ENCODE peak calls at places on chromosomes 16 and 17, in six cellular contexts. One of them, this sample, is unnamed.

GRCh38 chr16:27408012-27408601 is 6.1 kb downstream of the IL21R start:
- DNase-seq in GM12865: peak; percentile 71
- DNase-seq in ovary: no peak
- DNase-seq in IMR-90: peak; percentile 65
- DNase-seq in dorsolateral prefrontal cortex: no peak
- DNase-seq in astrocyte of the cerebellum: no peak
- DNase-seq in this sample: no peak

GRCh38 chr17:74922172-74922571 is 883 bp downstream of the USH1G start:
- DNase-seq in astrocyte of the cerebellum: no peak
- DNase-seq in IMR-90: no peak
- DNase-seq in ovary: no peak
- DNase-seq in dorsolateral prefrontal cortex: no peak
- DNase-seq in GM12865: no peak
- DNase-seq in this sample: no peak

GRCh38 chr16:22206847-22207714 is 1.0 kb downstream of the EEF2K start:
- DNase-seq in GM12865: peak; percentile 75
- DNase-seq in IMR-90: peak; percentile 57
- DNase-seq in ovary: peak; percentile 67
- DNase-seq in astrocyte of the cerebellum: peak; percentile 53
- DNase-seq in dorsolateral prefrontal cortex: peak; percentile 50
- DNase-seq in this sample: no peak

GRCh38 chr16:4846503-4846900 is 586 bp downstream of the GLYR1 start:
- DNase-seq in IMR-90: peak; percentile 55
- DNase-seq in astrocyte of the cerebellum: no peak
- DNase-seq in GM12865: peak; percentile 78
- DNase-seq in dorsolateral prefrontal cortex: no peak
- DNase-seq in ovary: no peak
- DNase-seq in this sample: no peak

GRCh38 chr16:14529010-14529669 is 100.9 kb downstream of the PARN start:
- DNase-seq in GM12865: peak; percentile 92
- DNase-seq in dorsolateral prefrontal cortex: peak; percentile 38
- DNase-seq in IMR-90: peak; percentile 93
- DNase-seq in astrocyte of the cerebellum: peak; percentile 91
- DNase-seq in ovary: peak; percentile 87
- DNase-seq in this sample: peak; percentile 66

GRCh38 chr17:29070308-29070707 is 27.4 kb downstream of the PIPOX start:
- DNase-seq in GM12865: no peak
- DNase-seq in astrocyte of the cerebellum: no peak
- DNase-seq in IMR-90: no peak
- DNase-seq in dorsolateral prefrontal cortex: no peak
- DNase-seq in ovary: no peak
- DNase-seq in this sample: no peak

GRCh38 chr17:47905221-47905733 is 9.2 kb downstream of the SP2 start:
- DNase-seq in astrocyte of the cerebellum: peak; percentile 96
- DNase-seq in ovary: peak; percentile 79
- DNase-seq in dorsolateral prefrontal cortex: peak; percentile 32
- DNase-seq in IMR-90: peak; percentile 78
- DNase-seq in GM12865: no peak
- DNase-seq in this sample: peak; percentile 59

GRCh38 chr16:3553138-3553923 is 23.9 kb downstream of the NLRC3 start:
- DNase-seq in astrocyte of the cerebellum: no peak
- DNase-seq in ovary: no peak
- DNase-seq in GM12865: no peak
- DNase-seq in dorsolateral prefrontal cortex: no peak
- DNase-seq in IMR-90: peak; percentile 4
- DNase-seq in this sample: no peak

GRCh38 chr17:47742319-47743181 is 9.5 kb downstream of the TBX21 start:
- DNase-seq in GM12865: peak; percentile 37
- DNase-seq in astrocyte of the cerebellum: no peak
- DNase-seq in dorsolateral prefrontal cortex: no peak
- DNase-seq in ovary: no peak
- DNase-seq in IMR-90: no peak
- DNase-seq in this sample: no peak

GRCh38 chr16:85696761-85697160 is 8.0 kb upstream of the GINS2 start:
- DNase-seq in dorsolateral prefrontal cortex: no peak
- DNase-seq in GM12865: no peak
- DNase-seq in astrocyte of the cerebellum: no peak
- DNase-seq in ovary: no peak
- DNase-seq in IMR-90: no peak
- DNase-seq in this sample: no peak

GRCh38 chr17:10169274-10169673 is 29.1 kb downstream of the GAS7 start:
- DNase-seq in dorsolateral prefrontal cortex: no peak
- DNase-seq in ovary: no peak
- DNase-seq in IMR-90: no peak
- DNase-seq in astrocyte of the cerebellum: no peak
- DNase-seq in GM12865: no peak
- DNase-seq in this sample: no peak

GRCh38 chr16:4092547-4093265 is 23.5 kb downstream of the ADCY9 start:
- DNase-seq in GM12865: no peak
- DNase-seq in dorsolateral prefrontal cortex: no peak
- DNase-seq in IMR-90: no peak
- DNase-seq in ovary: no peak
- DNase-seq in astrocyte of the cerebellum: no peak
- DNase-seq in this sample: no peak

GRCh38 chr17:35254107-35254802 is 11.4 kb downstream of the SLFN5 start:
- DNase-seq in GM12865: no peak
- DNase-seq in ovary: peak; percentile 75
- DNase-seq in astrocyte of the cerebellum: peak; percentile 90
- DNase-seq in dorsolateral prefrontal cortex: no peak
- DNase-seq in IMR-90: peak; percentile 97
- DNase-seq in this sample: peak; percentile 77

GRCh38 chr16:50311134-50311528 is 44.8 kb downstream of the ADCY7 start:
- DNase-seq in IMR-90: no peak
- DNase-seq in dorsolateral prefrontal cortex: no peak
- DNase-seq in astrocyte of the cerebellum: no peak
- DNase-seq in ovary: no peak
- DNase-seq in GM12865: no peak
- DNase-seq in this sample: no peak

GRCh38 chr17:77963441-77963840 is 4.9 kb downstream of the TNRC6C start:
- DNase-seq in GM12865: no peak
- DNase-seq in ovary: peak; percentile 54
- DNase-seq in astrocyte of the cerebellum: peak; percentile 96
- DNase-seq in IMR-90: peak; percentile 93
- DNase-seq in dorsolateral prefrontal cortex: no peak
- DNase-seq in this sample: no peak

GRCh38 chr16:73082608-73083007 is 34.7 kb upstream of the ZFHX3 start:
- DNase-seq in GM12865: no peak
- DNase-seq in astrocyte of the cerebellum: peak; percentile 39
- DNase-seq in dorsolateral prefrontal cortex: no peak
- DNase-seq in ovary: no peak
- DNase-seq in IMR-90: peak; percentile 98
- DNase-seq in this sample: no peak

GRCh38 chr17:43398724-43399595 is at the start of gene ARL4D:
- DNase-seq in IMR-90: peak; percentile 70
- DNase-seq in astrocyte of the cerebellum: peak; percentile 55
- DNase-seq in ovary: peak; percentile 92
- DNase-seq in GM12865: peak; percentile 67
- DNase-seq in dorsolateral prefrontal cortex: peak; percentile 91
- DNase-seq in this sample: peak; percentile 46

GRCh38 chr17:10036511-10037061 is 131.5 kb upstream of the RCVRN start:
- DNase-seq in astrocyte of the cerebellum: no peak
- DNase-seq in IMR-90: no peak
- DNase-seq in dorsolateral prefrontal cortex: peak; percentile 81
- DNase-seq in ovary: peak; percentile 44
- DNase-seq in GM12865: no peak
- DNase-seq in this sample: no peak

GRCh38 chr16:58493756-58494431 is 6.0 kb upstream of the NDRG4 start:
- DNase-seq in ovary: no peak
- DNase-seq in GM12865: no peak
- DNase-seq in IMR-90: no peak
- DNase-seq in dorsolateral prefrontal cortex: no peak
- DNase-seq in astrocyte of the cerebellum: no peak
- DNase-seq in this sample: no peak

DNA sequence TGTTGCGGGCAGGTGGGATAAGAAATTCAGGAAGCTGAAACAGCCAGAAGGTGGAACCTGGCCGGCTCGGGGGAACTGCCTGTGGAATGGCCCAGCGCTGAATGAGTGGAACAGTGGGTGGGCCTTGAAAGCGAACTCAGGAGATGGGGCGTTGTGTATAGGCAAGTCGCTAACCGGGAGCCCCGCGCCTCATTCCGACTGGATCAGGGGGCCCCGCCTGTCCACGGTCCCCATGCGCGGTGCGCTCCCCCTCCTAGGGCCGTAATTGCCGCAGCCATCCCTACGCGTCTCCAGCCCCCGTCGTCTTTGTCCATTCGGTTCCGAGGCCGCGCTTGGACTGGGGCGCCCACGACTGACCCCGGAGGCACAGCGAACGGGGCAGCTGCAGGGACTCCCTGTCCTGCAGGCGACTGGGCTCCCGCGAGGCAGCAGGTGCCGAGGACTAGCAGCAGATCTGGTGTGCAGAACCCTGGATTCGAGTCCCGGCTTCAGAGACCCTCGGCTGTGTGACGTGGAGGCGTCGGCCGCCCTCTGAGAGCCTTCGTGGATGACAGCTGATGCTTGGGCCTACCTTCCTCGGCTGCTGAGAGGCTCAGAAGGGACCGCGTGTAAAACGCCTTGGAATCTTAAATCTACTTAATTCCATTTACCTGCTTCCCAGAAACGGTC is 10.9 kb upstream of the CA4 start:
- DNase-seq in ovary: no peak
- DNase-seq in IMR-90: no peak
- DNase-seq in astrocyte of the cerebellum: no peak
- DNase-seq in dorsolateral prefrontal cortex: no peak
- DNase-seq in GM12865: no peak
- DNase-seq in this sample: no peak
- H3K4me3 ChIP-seq in ovary: no peak overlapping the region
- H3K4me3 ChIP-seq in IMR-90: no peak overlapping the region
- H3K4me3 ChIP-seq in astrocyte of the cerebellum: no peak overlapping the region
- H3K4me3 ChIP-seq in dorsolateral prefrontal cortex: no peak overlapping the region
- H3K4me3 ChIP-seq in GM12865: no peak overlapping the region
- H3K4me3 ChIP-seq in this sample: no peak overlapping the region

GRCh38 chr17:6408271-6408670 is 26.6 kb downstream of the AIPL1 start:
- DNase-seq in astrocyte of the cerebellum: no peak
- DNase-seq in dorsolateral prefrontal cortex: no peak
- DNase-seq in GM12865: no peak
- DNase-seq in IMR-90: no peak
- DNase-seq in ovary: no peak
- DNase-seq in this sample: no peak

GRCh38 chr17:6415616-6416015 is 19.3 kb downstream of the AIPL1 start:
- DNase-seq in astrocyte of the cerebellum: no peak
- DNase-seq in dorsolateral prefrontal cortex: no peak
- DNase-seq in GM12865: no peak
- DNase-seq in ovary: no peak
- DNase-seq in IMR-90: no peak
- DNase-seq in this sample: no peak

DNA sequence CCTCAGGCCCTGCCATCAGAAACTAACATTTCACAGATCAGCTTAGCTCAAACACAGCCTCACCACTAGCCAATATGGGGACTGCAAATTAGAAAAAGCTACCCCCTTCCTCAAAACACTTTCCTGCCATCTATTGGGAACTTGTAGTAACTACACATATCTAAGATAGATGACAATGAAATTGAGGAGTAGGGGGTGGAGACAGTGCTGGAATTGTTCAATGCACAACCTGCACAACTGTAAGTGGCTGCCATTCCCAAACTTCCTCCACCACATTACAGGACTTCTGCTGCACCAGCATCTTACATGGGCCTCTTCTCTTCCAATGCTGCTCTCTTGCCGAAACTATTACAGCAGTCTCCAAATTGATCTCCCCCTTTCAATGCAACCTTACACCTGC is 21.8 kb downstream of the AIPL1 start:
- DNase-seq in dorsolateral prefrontal cortex: no peak
- DNase-seq in astrocyte of the cerebellum: peak; percentile 15
- DNase-seq in IMR-90: peak; percentile 40
- DNase-seq in GM12865: peak; percentile 32
- DNase-seq in ovary: no peak
- DNase-seq in this sample: peak; percentile 28
- TF ChIP-seq CTCF in dorsolateral prefrontal cortex: peak; percentile 53
- TF ChIP-seq CTCF in astrocyte of the cerebellum: peak; percentile 50
- TF ChIP-seq CTCF in IMR-90: peak; percentile 59
- TF ChIP-seq CTCF in GM12865: peak; percentile 47
- TF ChIP-seq CTCF in ovary: no peak
- TF ChIP-seq CTCF in this sample: peak; percentile 58

DNA sequence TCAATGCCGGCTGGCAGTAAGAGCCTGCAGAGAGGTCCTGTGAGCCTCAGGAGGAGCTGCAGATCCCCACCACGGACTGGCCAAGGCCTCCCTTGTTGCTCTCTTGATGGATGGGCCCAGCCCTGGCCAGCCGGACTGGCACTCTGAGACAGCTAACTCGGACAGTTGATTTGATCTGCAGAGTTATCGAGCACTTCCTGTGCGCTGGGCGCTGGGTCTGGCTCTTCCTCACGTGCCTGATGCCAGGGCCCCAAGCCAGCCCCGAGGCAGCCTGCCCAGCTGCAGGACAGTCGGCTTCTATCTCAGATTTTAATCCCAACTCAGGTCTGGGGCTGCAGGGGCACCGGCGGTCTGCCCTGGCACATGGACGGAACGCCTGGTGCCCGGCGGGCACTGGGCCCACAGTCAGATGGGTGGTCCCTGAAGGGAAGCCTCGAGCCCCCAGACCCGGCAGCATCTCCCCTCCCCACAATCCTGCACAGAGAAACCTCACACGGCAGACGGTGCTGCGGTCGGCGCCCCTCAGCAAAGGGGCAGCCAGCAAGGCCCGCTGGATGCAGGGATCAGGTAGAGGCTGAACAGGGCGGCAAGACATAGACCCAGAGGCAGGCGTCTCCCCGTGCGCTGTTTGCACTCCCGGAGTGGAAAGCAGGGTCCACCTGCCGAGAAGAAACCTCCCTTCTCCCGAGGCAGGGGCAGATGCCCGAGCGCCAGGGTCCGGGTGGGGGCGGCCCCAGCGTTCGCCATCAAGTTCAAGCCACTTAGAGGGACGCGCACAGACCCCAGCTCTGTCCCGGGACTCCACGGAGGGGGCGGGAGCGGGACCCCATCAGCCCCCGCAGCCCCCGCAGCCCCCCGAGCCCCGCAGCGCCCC is 34.0 kb downstream of the TIMM22 start:
- DNase-seq in GM12865: no peak
- DNase-seq in IMR-90: no peak
- DNase-seq in dorsolateral prefrontal cortex: no peak
- DNase-seq in ovary: no peak
- DNase-seq in astrocyte of the cerebellum: no peak
- DNase-seq in this sample: no peak
- H3K4me3 ChIP-seq in GM12865: no peak overlapping the region
- H3K4me3 ChIP-seq in IMR-90: no peak overlapping the region
- H3K4me3 ChIP-seq in dorsolateral prefrontal cortex: no peak overlapping the region
- H3K4me3 ChIP-seq in ovary: peak overlapping the region; percentile 27
- H3K4me3 ChIP-seq in astrocyte of the cerebellum: no peak overlapping the region
- H3K4me3 ChIP-seq in this sample: peak overlapping the region; percentile 74

GRCh38 chr17:40074175-40074512 is 11.4 kb downstream of the THRA start:
- DNase-seq in astrocyte of the cerebellum: no peak
- DNase-seq in IMR-90: no peak
- DNase-seq in dorsolateral prefrontal cortex: no peak
- DNase-seq in GM12865: no peak
- DNase-seq in ovary: no peak
- DNase-seq in this sample: no peak

GRCh38 chr17:40076595-40076994 is 13.8 kb downstream of the THRA start:
- DNase-seq in dorsolateral prefrontal cortex: no peak
- DNase-seq in astrocyte of the cerebellum: no peak
- DNase-seq in ovary: no peak
- DNase-seq in GM12865: no peak
- DNase-seq in IMR-90: no peak
- DNase-seq in this sample: no peak

GRCh38 chr17:40074871-40075215 is 12.1 kb downstream of the THRA start:
- DNase-seq in IMR-90: no peak
- DNase-seq in dorsolateral prefrontal cortex: no peak
- DNase-seq in ovary: no peak
- DNase-seq in astrocyte of the cerebellum: no peak
- DNase-seq in GM12865: peak; percentile 31
- DNase-seq in this sample: no peak

GRCh38 chr17:40076101-40076498 is 13.3 kb downstream of the THRA start:
- DNase-seq in dorsolateral prefrontal cortex: no peak
- DNase-seq in IMR-90: no peak
- DNase-seq in astrocyte of the cerebellum: no peak
- DNase-seq in GM12865: no peak
- DNase-seq in ovary: no peak
- DNase-seq in this sample: no peak

GRCh38 chr17:40075216-40076100 is 12.7 kb downstream of the THRA start:
- DNase-seq in ovary: peak; percentile 80
- DNase-seq in dorsolateral prefrontal cortex: peak; percentile 80
- DNase-seq in IMR-90: peak; percentile 48
- DNase-seq in GM12865: peak; percentile 72
- DNase-seq in astrocyte of the cerebellum: no peak
- DNase-seq in this sample: no peak
- TF ChIP-seq CTCF in ovary: peak; percentile 85
- TF ChIP-seq CTCF in dorsolateral prefrontal cortex: peak; percentile 86
- TF ChIP-seq CTCF in IMR-90: peak; percentile 85
- TF ChIP-seq CTCF in GM12865: peak; percentile 96
- TF ChIP-seq CTCF in astrocyte of the cerebellum: peak; percentile 83
- TF ChIP-seq CTCF in this sample: peak; percentile 91

This sample was measured in retinal pigment epithelial cell.